ENCODE peak calls at places on chromosome 21, in six cellular contexts. Q, Y, X, D, E and R are unnamed samples.

GRCh38 chr21:21216013-21216412 is 217.8 kb downstream of the NCAM2 start:
- DNase-seq in Q (no peak), Y (no peak), E (no peak), D (no peak), X (no peak), R (no peak)

GRCh38 chr21:22421416-22422190 is 1423.4 kb downstream of the NCAM2 start:
- DNase-seq in E (no peak), X (no peak), D (no peak), Q (no peak), Y (no peak), R (no peak)

GRCh38 chr21:45033791-45034555 is 40.4 kb upstream of the ADARB1 start:
- DNase-seq in E (no peak), X (no peak), Y (peak; percentile 73), D (no peak), Q (no peak), R (no peak)

GRCh38 chr21:21196848-21197247 is 198.6 kb downstream of the NCAM2 start:
- DNase-seq in E (no peak), X (no peak), Y (no peak), D (no peak), Q (no peak), R (no peak)

GRCh38 chr21:45415943-45416611 is 11.1 kb downstream of the COL18A1 start:
- DNase-seq in Y (no peak), X (no peak), E (no peak), D (no peak), Q (no peak), R (no peak)

GRCh38 chr21:31108969-31109368 is 70.7 kb upstream of the KRTAP19-8 start:
- DNase-seq in D (no peak), Q (no peak), X (peak; percentile 73), Y (peak; percentile 20), E (peak; percentile 57), R (no peak)

GRCh38 chr21:33024278-33025103 is 1.2 kb upstream of the OLIG2 start:
- DNase-seq in E (no peak), D (no peak), Q (peak; percentile 41), Y (no peak), X (no peak), R (no peak)

GRCh38 chr21:38965910-38966504 is 160.3 kb downstream of the ETS2 start:
- DNase-seq in Q (peak; percentile 83), D (no peak), X (peak; percentile 86), E (peak; percentile 100), Y (peak; percentile 59), R (no peak)

GRCh38 chr21:45860493-45861155 is 120.9 kb upstream of the COL6A1 start:
- DNase-seq in Y (no peak), D (no peak), X (no peak), E (no peak), Q (no peak), R (no peak)

GRCh38 chr21:30740462-30740861 is 6.6 kb downstream of the KRTAP21-2 start:
- DNase-seq in Q (no peak), D (no peak), Y (no peak), X (no peak), E (no peak), R (no peak)

GRCh38 chr21:30227633-30228404 is 11.9 kb upstream of the CLDN8 start:
- DNase-seq in Y (peak; percentile 5), E (peak; percentile 91), Q (no peak), X (no peak), D (no peak), R (no peak)

GRCh38 chr21:34075099-34075425 is 1.7 kb downstream of the MRPS6 start:
- DNase-seq in Y (no peak), X (no peak), Q (no peak), D (no peak), E (no peak), R (no peak)

GRCh38 chr21:17501107-17502006 is 11.5 kb upstream of the CXADR start:
- DNase-seq in Q (no peak), E (no peak), D (no peak), X (no peak), Y (no peak), R (no peak)

GRCh38 chr21:18549214-18549905 is 145.8 kb upstream of the TMPRSS15 start:
- DNase-seq in Y (no peak), D (no peak), E (no peak), X (no peak), Q (no peak), R (no peak)

GRCh38 chr21:45379901-45380330 is 25.0 kb upstream of the COL18A1 start:
- DNase-seq in E (no peak), D (no peak), Y (no peak), Q (no peak), X (no peak), R (no peak)

GRCh38 chr21:35529141-35529863 is 480.2 kb upstream of the RUNX1 start:
- DNase-seq in Y (peak; percentile 72), D (no peak), E (peak; percentile 36), Q (no peak), X (no peak), R (no peak)

GRCh38 chr21:28550057-28550825 is 442.4 kb downstream of the LTN1 start:
- DNase-seq in X (no peak), Y (peak; percentile 11), D (no peak), E (no peak), Q (no peak), R (no peak)

GRCh38 chr21:31222142-31222541 is 121.9 kb downstream of the TIAM1 start:
- DNase-seq in Q (no peak), X (no peak), E (no peak), Y (peak; percentile 66), D (no peak), R (no peak)

GRCh38 chr21:28699591-28700259 is 293.0 kb downstream of the LTN1 start:
- DNase-seq in X (no peak), Y (no peak), D (no peak), Q (no peak), E (no peak), R (no peak)

GRCh38 chr21:34922487-34922886 is 126.6 kb downstream of the RUNX1 start:
- DNase-seq in X (no peak), Y (no peak), Q (no peak), D (no peak), E (no peak), R (no peak)

GRCh38 chr21:25369524-25370300 is 237.6 kb downstream of the MRPL39 start:
- DNase-seq in Y (peak; percentile 66), D (no peak), E (no peak), Q (no peak), X (no peak), R (no peak)

GRCh38 chr21:31374430-31374829 is 30.4 kb upstream of the TIAM1 start:
- DNase-seq in D (no peak), X (peak; percentile 69), E (no peak), Q (no peak), Y (no peak), R (no peak)

GRCh38 chr21:25977068-25977611 is 193.4 kb downstream of the APP start:
- DNase-seq in Y (no peak), X (no peak), E (no peak), D (no peak), Q (no peak), R (no peak)

GRCh38 chr21:33971492-33972013 is 55.9 kb upstream of the ATP5PO start:
- DNase-seq in Q (no peak), X (peak; percentile 82), E (peak; percentile 91), D (no peak), Y (peak; percentile 22), R (no peak)

GRCh38 chr21:31530918-31531705 is 128.4 kb upstream of the SOD1 start:
- DNase-seq in D (no peak), Q (no peak), E (no peak), X (no peak), Y (no peak), R (no peak)

GRCh38 chr21:46183910-46184624 is at the start of gene SPATC1L:
- DNase-seq in D (peak; percentile 38), Q (peak; percentile 63), E (peak; percentile 86), X (peak; percentile 92), Y (peak; percentile 83), R (peak; percentile 71)

GRCh38 chr21:30831194-30831765 is 1.7 kb upstream of the KRTAP7-1 start:
- DNase-seq in Y (no peak), Q (peak; percentile 53), D (peak; percentile 21), X (peak; percentile 85), E (no peak), R (peak; percentile 8)

GRCh38 chr21:28111151-28111619 is 881.5 kb downstream of the LTN1 start:
- DNase-seq in X (no peak), D (no peak), Y (peak; percentile 92), E (peak; percentile 56), Q (no peak), R (no peak)

GRCh38 chr21:15764878-15765277 is 35.1 kb downstream of the USP25 start:
- DNase-seq in Q (no peak), D (no peak), Y (no peak), X (no peak), E (no peak), R (no peak)
- H3K4ac ChIP-seq in Q (no peak overlapping the region), D (no peak overlapping the region), Y (no peak overlapping the region), X (no peak overlapping the region), E (no peak overlapping the region), R (no peak overlapping the region)

DNA sequence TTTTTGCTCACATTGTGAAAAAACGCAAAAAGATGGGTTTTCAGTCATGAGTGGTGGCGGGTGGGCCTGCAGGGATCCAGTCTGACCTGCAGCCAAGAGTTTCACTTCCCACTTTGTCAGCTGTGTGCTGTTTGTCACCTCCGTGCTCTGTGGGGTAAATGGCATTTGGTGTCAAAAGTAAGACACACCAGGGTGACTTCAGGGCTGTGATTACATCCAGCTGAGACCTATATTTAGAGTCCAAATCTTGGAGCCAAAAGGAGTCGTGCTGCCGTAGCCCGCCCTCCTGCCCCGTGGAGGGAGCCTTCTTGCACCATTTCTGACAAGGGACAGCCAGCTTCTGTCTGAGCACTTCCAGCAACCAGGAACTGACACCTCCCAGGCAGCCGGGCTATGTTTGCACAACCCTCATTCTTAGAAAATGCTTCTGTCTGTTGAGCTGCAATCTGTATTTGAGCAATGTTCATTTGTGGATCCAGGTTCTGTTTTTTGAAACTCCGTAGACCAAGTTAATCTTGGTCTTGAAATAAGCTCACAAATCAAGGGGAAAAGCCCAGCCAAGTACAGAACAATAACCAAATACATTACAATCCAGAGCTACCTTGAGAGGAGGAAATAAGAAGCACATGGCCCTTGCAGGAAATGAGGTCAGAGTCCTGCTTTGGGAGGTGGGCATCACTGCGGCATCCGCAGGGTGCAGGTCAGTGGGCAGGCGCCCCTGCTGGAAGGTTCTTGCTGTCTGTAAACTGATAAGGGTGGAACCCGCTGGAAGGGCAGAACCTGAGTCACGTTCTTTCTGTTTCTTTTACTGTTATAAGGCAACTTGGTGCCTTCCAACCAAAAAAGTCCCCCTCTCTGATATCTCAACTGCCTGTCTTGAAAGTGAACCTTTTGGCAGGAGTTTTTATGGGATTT is 14.4 kb downstream of the ABCG1 start:
- DNase-seq in X (peak; percentile 61), Y (peak; percentile 20), Q (peak; percentile 48), D (no peak), E (peak; percentile 73), R (no peak)
- H2BK15ac ChIP-seq in X (no peak overlapping the region), Y (no peak overlapping the region), Q (no peak overlapping the region), D (no peak overlapping the region), E (peak overlapping the region; percentile 68), R (no peak overlapping the region)

DNA sequence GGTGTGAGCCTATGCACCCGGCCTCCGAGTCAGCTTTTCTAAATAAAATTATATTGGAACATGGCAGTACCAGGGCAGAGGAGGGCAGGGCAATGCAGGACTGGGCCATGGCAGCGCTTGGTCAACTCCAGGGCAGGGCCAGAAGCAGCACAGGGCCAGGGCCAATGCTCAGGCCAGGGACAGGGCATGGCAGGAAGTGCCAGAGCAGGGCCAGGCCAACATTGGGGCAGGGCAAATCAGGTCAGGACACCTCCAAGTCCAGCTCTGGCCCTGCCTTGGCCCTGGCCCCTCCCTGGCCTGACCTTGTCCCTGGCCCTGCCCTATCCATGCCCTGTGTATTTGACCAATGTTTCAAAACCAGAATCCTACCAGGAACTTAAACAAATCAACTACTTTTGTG is 156.1 kb downstream of the LIPI start:
- DNase-seq in D (no peak), E (no peak), Y (no peak), Q (no peak), X (no peak), R (no peak)
- H3K4ac ChIP-seq in D (no peak overlapping the region), E (no peak overlapping the region), Y (no peak overlapping the region), Q (no peak overlapping the region), X (no peak overlapping the region), R (no peak overlapping the region)

GRCh38 chr21:42235593-42235992 is 16.7 kb downstream of the ABCG1 start:
- DNase-seq in D (no peak), Y (no peak), E (no peak), Q (no peak), X (peak; percentile 15), R (no peak)
- H2BK15ac ChIP-seq in D (no peak overlapping the region), Y (peak overlapping the region; percentile 80), E (no peak overlapping the region), Q (no peak overlapping the region), X (no peak overlapping the region), R (no peak overlapping the region)